ENCODE peak calls at places on chromosomes 5 and 9, in eight cellular contexts. V, Q, S, Y, R, B, O and I are unnamed samples.

GRCh38 chr5:181111010-181111409 is 20.0 kb downstream of the OR2V1 start:
- DNase-seq in V (no peak), Q (no peak), S (no peak), Y (no peak), R (no peak), B (no peak), O (no peak), I (no peak)

GRCh38 chr9:136611606-136612005 is 51.1 kb upstream of the EGFL7 start:
- DNase-seq in V (no peak), Q (no peak), S (no peak), Y (no peak), R (no peak), B (no peak), O (no peak), I (no peak)

GRCh38 chr5:143174714-143175398 is 228.6 kb downstream of the NR3C1 start:
- DNase-seq in V (no peak), Q (no peak), S (no peak), Y (peak; percentile 58), R (no peak), B (no peak), O (no peak), I (no peak)

GRCh38 chr5:10400834-10401233 is 40.8 kb upstream of the ROPN1L start:
- DNase-seq in V (no peak), Q (no peak), S (no peak), Y (peak; percentile 61), R (no peak), B (no peak), O (no peak), I (no peak)

GRCh38 chr9:79623799-79624721 is 52.3 kb downstream of the TLE4 start:
- DNase-seq in V (no peak), Q (peak; percentile 62), S (no peak), Y (no peak), R (no peak), B (no peak), O (no peak), I (no peak)

GRCh38 chr9:132794730-132795380 is 83.2 kb downstream of the AK8 start:
- DNase-seq in V (no peak), Q (no peak), S (no peak), Y (no peak), R (no peak), B (no peak), O (no peak), I (peak; percentile 72)

GRCh38 chr9:18806277-18806676 is 226.7 kb downstream of the SAXO1 start:
- DNase-seq in V (peak; percentile 26), Q (no peak), S (no peak), Y (no peak), R (no peak), B (no peak), O (no peak), I (no peak)

GRCh38 chr5:73983661-73984060 is 357.7 kb downstream of the ARHGEF28 start:
- DNase-seq in V (no peak), Q (no peak), S (no peak), Y (no peak), R (no peak), B (no peak), O (no peak), I (no peak)

GRCh38 chr5:54083851-54084250 is 226.5 kb downstream of the ARL15 start:
- DNase-seq in V (no peak), Q (no peak), S (no peak), Y (peak; percentile 29), R (no peak), B (no peak), O (no peak), I (no peak)

GRCh38 chr5:57429513-57430120 is 53.0 kb downstream of the ACTBL2 start:
- DNase-seq in V (no peak), Q (no peak), S (no peak), Y (no peak), R (no peak), B (no peak), O (no peak), I (no peak)

GRCh38 chr9:95399261-95399660 is 81.8 kb upstream of the FANCC start:
- DNase-seq in V (no peak), Q (no peak), S (no peak), Y (no peak), R (no peak), B (no peak), O (no peak), I (no peak)

GRCh38 chr5:34957299-34957698 is 27.9 kb downstream of the DNAJC21 start:
- DNase-seq in V (no peak), Q (no peak), S (no peak), Y (peak; percentile 31), R (no peak), B (no peak), O (no peak), I (no peak)

GRCh38 chr9:72924116-72924790 is 28.6 kb downstream of the ALDH1A1 start:
- DNase-seq in V (no peak), Q (no peak), S (no peak), Y (no peak), R (no peak), B (no peak), O (peak; percentile 7), I (no peak)

GRCh38 chr5:14870347-14871083 is 1.1 kb downstream of the ANKH start:
- DNase-seq in V (no peak), Q (peak; percentile 16), S (no peak), Y (no peak), R (peak; percentile 76), B (peak; percentile 80), O (no peak), I (no peak)

GRCh38 chr9:129750010-129750409 is 2.8 kb downstream of the PTGES start:
- DNase-seq in V (no peak), Q (no peak), S (no peak), Y (no peak), R (no peak), B (no peak), O (no peak), I (no peak)

GRCh38 chr9:132200706-132201105 is 38.8 kb downstream of the NTNG2 start:
- DNase-seq in V (no peak), Q (no peak), S (no peak), Y (no peak), R (no peak), B (no peak), O (no peak), I (no peak)

GRCh38 chr9:84669293-84670105 is at the start of gene NTRK2:
- DNase-seq in V (no peak), Q (peak; percentile 55), S (no peak), Y (peak; percentile 2), R (no peak), B (peak; percentile 75), O (no peak), I (no peak)

GRCh38 chr5:82513739-82514138 is 235.6 kb upstream of the RPS23 start:
- DNase-seq in V (peak; percentile 29), Q (no peak), S (no peak), Y (no peak), R (no peak), B (no peak), O (no peak), I (no peak)

GRCh38 chr5:151155777-151156731 is 1.5 kb downstream of the ANXA6 start:
- DNase-seq in V (no peak), Q (no peak), S (no peak), Y (peak; percentile 68), R (no peak), B (peak; percentile 84), O (no peak), I (no peak)

GRCh38 chr9:126514037-126514821 is 99.5 kb upstream of the LMX1B start:
- DNase-seq in V (peak; percentile 67), Q (peak; percentile 84), S (peak; percentile 38), Y (peak; percentile 15), R (peak; percentile 51), B (peak; percentile 94), O (peak; percentile 57), I (no peak)

GRCh38 chr5:32506809-32507208 is 62.3 kb upstream of the ZFR start:
- DNase-seq in V (no peak), Q (no peak), S (no peak), Y (peak; percentile 91), R (no peak), B (no peak), O (no peak), I (no peak)

GRCh38 chr5:140966293-140967225 is at the start of gene PCDHAC2:
- DNase-seq in V (peak; percentile 56), Q (no peak), S (no peak), Y (no peak), R (no peak), B (peak; percentile 65), O (peak; percentile 23), I (no peak)

GRCh38 chr5:162068412-162068811 is 839 bp downstream of the GABRG2 start:
- DNase-seq in V (no peak), Q (peak; percentile 22), S (no peak), Y (no peak), R (no peak), B (no peak), O (peak; percentile 38), I (no peak)

GRCh38 chr5:150503977-150504620 is 3.8 kb upstream of the NDST1 start:
- DNase-seq in V (no peak), Q (no peak), S (no peak), Y (no peak), R (no peak), B (peak; percentile 83), O (no peak), I (no peak)

GRCh38 chr9:92247296-92247695 is 46.2 kb downstream of the IARS1 start:
- DNase-seq in V (no peak), Q (no peak), S (no peak), Y (peak; percentile 5), R (no peak), B (no peak), O (no peak), I (no peak)

GRCh38 chr5:44665101-44665701 is 143.5 kb upstream of the MRPS30 start:
- DNase-seq in V (no peak), Q (no peak), S (no peak), Y (no peak), R (no peak), B (peak; percentile 66), O (no peak), I (no peak)

GRCh38 chr5:6729400-6730310 is 16.4 kb downstream of the TENT4A start:
- DNase-seq in V (no peak), Q (no peak), S (no peak), Y (no peak), R (peak; percentile 41), B (peak; percentile 86), O (no peak), I (no peak)

GRCh38 chr9:87799503-87799902 is 73.6 kb downstream of the CTSL start:
- DNase-seq in V (no peak), Q (no peak), S (no peak), Y (no peak), R (no peak), B (no peak), O (no peak), I (no peak)

GRCh38 chr5:7856855-7857254 is 5.9 kb upstream of the CFAP90 start:
- DNase-seq in V (peak; percentile 60), Q (peak; percentile 56), S (no peak), Y (peak; percentile 28), R (no peak), B (no peak), O (peak; percentile 56), I (no peak)

GRCh38 chr9:134171316-134172197 is 7.2 kb upstream of the RNU6ATAC start:
- DNase-seq in V (no peak), Q (no peak), S (no peak), Y (peak; percentile 28), R (no peak), B (peak; percentile 65), O (no peak), I (no peak)

GRCh38 chr5:33969572-33970452 is 14.7 kb downstream of the SLC45A2 start:
- DNase-seq in V (peak; percentile 49), Q (peak; percentile 53), S (no peak), Y (peak; percentile 71), R (no peak), B (no peak), O (peak; percentile 20), I (no peak)

GRCh38 chr5:61486476-61486875 is 154.4 kb downstream of the ZSWIM6 start:
- DNase-seq in V (no peak), Q (no peak), S (no peak), Y (no peak), R (no peak), B (no peak), O (no peak), I (no peak)